ENCODE peak calls at places on chromosomes 2 and 18, in eight cellular contexts. J is dorsolateral prefrontal cortex, H is PC-9, E is body of pancreas, A is K562, G is left lung, W is psoas muscle, K is HCT116. B is an unnamed sample. For H3K27me3, the result is how much of the 10 kb centered on the place peaks cover.

GRCh38 chr2:38528008-38528442 is 74.7 kb downstream of the HNRNPLL start:
- DNase-seq in J (peak), H (peak), E (peak), A (peak), G (peak), W (peak), K (no peak), B (no peak)

GRCh38 chr2:69514406-69514805 is 77.2 kb upstream of the NFU1 start:
- DNase-seq in J (peak), H (no peak), E (peak), A (no peak), G (no peak), W (no peak), K (no peak), B (no peak)

GRCh38 chr2:102187191-102188150 is 648 bp downstream of the IL1RL2 start:
- DNase-seq in J (peak), H (peak), E (peak), A (no peak), G (peak), W (peak), K (no peak), B (peak)

GRCh38 chr2:234951386-234952269 is at the start of gene SH3BP4:
- DNase-seq in J (peak), H (peak), E (peak), A (peak), G (peak), W (peak), K (no peak), B (peak)

GRCh38 chr2:238122287-238123217 is 15.9 kb upstream of the KLHL30 start:
- DNase-seq in J (no peak), H (no peak), E (no peak), A (no peak), G (peak), W (peak), K (no peak), B (no peak)

GRCh38 chr2:46847185-46847710 is 68.4 kb downstream of the MCFD2 start:
- DNase-seq in J (peak), H (peak), E (peak), A (no peak), G (peak), W (peak), K (no peak), B (peak)

GRCh38 chr2:109376115-109376514 is 237.7 kb downstream of the SEPTIN10 start:
- DNase-seq in J (no peak), H (peak), E (no peak), A (no peak), G (no peak), W (no peak), K (no peak), B (peak)

GRCh38 chr2:236972491-236973379 is 113.0 kb upstream of the COPS8 start:
- DNase-seq in J (no peak), H (peak), E (peak), A (no peak), G (no peak), W (peak), K (no peak), B (no peak)

GRCh38 chr18:30903566-30903965 is 139.0 kb downstream of the DSC3 start:
- DNase-seq in J (no peak), H (peak), E (no peak), A (no peak), G (no peak), W (no peak), K (peak), B (no peak)

GRCh38 chr2:190765386-190766173 is 115.0 kb upstream of the GLS start:
- DNase-seq in J (no peak), H (no peak), E (no peak), A (peak), G (no peak), W (no peak), K (peak), B (no peak)

GRCh38 chr2:240499309-240500301 is 58.2 kb downstream of the ANKMY1 start:
- DNase-seq in J (no peak), H (no peak), E (no peak), A (no peak), G (peak), W (no peak), K (no peak), B (peak)

GRCh38 chr2:195538937-195539336 is 118.1 kb upstream of the SLC39A10 start:
- DNase-seq in J (no peak), H (no peak), E (no peak), A (no peak), G (no peak), W (no peak), K (no peak), B (no peak)

GRCh38 chr18:24601624-24602023 is 141.2 kb downstream of the HRH4 start:
- DNase-seq in J (no peak), H (no peak), E (no peak), A (no peak), G (no peak), W (no peak), K (no peak), B (no peak)

GRCh38 chr18:33495278-33495677 is 54.8 kb upstream of the CCDC178 start:
- DNase-seq in J (no peak), H (no peak), E (peak), A (peak), G (no peak), W (no peak), K (no peak), B (no peak)

GRCh38 chr2:22855761-22856184 is 529.2 kb upstream of the KLHL29 start:
- DNase-seq in J (peak), H (no peak), E (no peak), A (no peak), G (peak), W (no peak), K (no peak), B (no peak)

GRCh38 chr2:128682266-128682665 is 363.6 kb upstream of the HS6ST1 start:
- DNase-seq in J (no peak), H (no peak), E (no peak), A (no peak), G (no peak), W (no peak), K (no peak), B (no peak)

GRCh38 chr2:70861774-70862644 is 26.4 kb upstream of the CD207 start:
- DNase-seq in J (peak), H (peak), E (peak), A (peak), G (peak), W (peak), K (peak), B (peak)

GRCh38 chr2:47654790-47655562 is 128.0 kb upstream of the MSH6 start:
- DNase-seq in J (no peak), H (peak), E (no peak), A (no peak), G (no peak), W (no peak), K (no peak), B (no peak)

GRCh38 chr2:119659601-119660342 is 19.2 kb upstream of the TMEM177 start:
- DNase-seq in J (no peak), H (peak), E (peak), A (peak), G (no peak), W (peak), K (peak), B (no peak)

GRCh38 chr18:34222396-34223163 is 2.1 kb downstream of the NOL4 start:
- DNase-seq in J (peak), H (no peak), E (peak), A (no peak), G (peak), W (peak), K (no peak), B (no peak)

GRCh38 chr2:11899264-11899818 is 152.9 kb downstream of the LPIN1 start:
- DNase-seq in J (no peak), H (no peak), E (no peak), A (no peak), G (no peak), W (no peak), K (no peak), B (no peak)

GRCh38 chr18:25935356-25935755 is 155.1 kb downstream of the SS18 start:
- DNase-seq in J (no peak), H (no peak), E (no peak), A (no peak), G (no peak), W (no peak), K (no peak), B (no peak)

GRCh38 chr2:151029406-151030157 is 232.1 kb downstream of the RBM43 start:
- DNase-seq in J (no peak), H (no peak), E (no peak), A (no peak), G (no peak), W (no peak), K (no peak), B (no peak)

GRCh38 chr2:131055169-131056065 is 37.8 kb downstream of the FAM168B start:
- DNase-seq in J (peak), H (no peak), E (no peak), A (no peak), G (peak), W (no peak), K (no peak), B (no peak)
- H3K27ac ChIP-seq in J (peak), H (no peak), E (no peak), A (no peak), G (no peak), W (peak), K (no peak), B (no peak)

GRCh38 chr2:96359310-96359709 is 23.7 kb downstream of the NCAPH start:
- DNase-seq in J (peak), H (peak), E (peak), A (no peak), G (no peak), W (peak), K (no peak), B (no peak)
- TF ChIP-seq CTCF in J (peak), H (peak), E (peak), A (no peak), G (no peak), W (peak), K (peak), B (no peak)

DNA sequence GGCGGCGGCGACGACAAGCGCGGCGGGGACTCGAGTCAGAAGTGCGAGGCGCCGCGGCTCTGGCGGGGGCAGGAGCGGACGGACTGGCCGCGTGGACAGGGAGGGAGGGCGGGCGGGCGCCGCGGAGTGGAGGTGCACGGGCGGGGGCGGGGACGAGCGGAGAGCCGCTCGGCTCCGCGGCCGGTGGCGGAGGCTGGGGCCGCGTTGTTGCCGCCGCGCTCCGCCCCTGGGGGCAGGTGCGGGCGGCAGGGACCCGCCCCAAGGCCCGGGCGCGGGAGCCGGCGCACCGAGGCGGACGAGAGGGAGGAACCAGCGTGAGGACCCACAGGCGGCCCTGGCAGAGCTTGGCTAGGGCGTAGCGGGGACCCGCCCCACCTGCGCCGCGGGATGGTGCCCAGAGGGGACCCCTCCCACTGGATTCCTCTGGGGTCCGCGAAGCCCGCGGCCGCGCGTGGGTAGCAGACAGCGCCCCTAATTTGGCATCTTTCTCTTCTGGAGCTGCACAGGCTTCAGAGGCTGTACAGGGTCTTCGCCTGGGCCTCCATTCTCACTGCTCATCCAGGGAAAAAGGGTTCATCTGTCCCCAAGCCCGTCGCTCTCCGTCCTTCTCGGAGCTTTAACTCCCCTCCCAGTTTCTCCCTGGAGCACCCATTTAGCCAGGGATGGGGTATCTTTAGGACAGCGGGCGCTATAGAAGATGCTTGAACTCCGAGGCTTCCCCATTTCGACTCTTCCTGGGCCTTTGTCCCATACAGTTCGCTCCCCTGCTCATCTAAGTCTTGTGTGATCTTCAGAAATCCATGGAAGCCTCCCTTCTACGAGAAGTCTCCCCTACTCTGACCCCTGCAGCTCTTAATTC is at the start of gene TMEM163:
- DNase-seq in J (no peak), H (peak), E (peak), A (no peak), G (peak), W (peak), K (no peak), B (no peak)
- H3K27me3 ChIP-seq in J (under half), H (under half), E (under half), A (under half), G (under half), W (under half), K (under half), B (under half)

GRCh38 chr2:147989809-147990403 is 30.6 kb downstream of the ORC4 start:
- DNase-seq in J (no peak), H (no peak), E (no peak), A (peak), G (no peak), W (no peak), K (peak), B (no peak)

GRCh38 chr2:147989102-147989501 is 31.4 kb downstream of the ORC4 start:
- DNase-seq in J (no peak), H (no peak), E (no peak), A (no peak), G (no peak), W (no peak), K (no peak), B (no peak)
- H3K27ac ChIP-seq in J (no peak), H (no peak), E (no peak), A (no peak), G (no peak), W (no peak), K (no peak), B (no peak)

GRCh38 chr2:96536445-96537065 is at the start of gene ARID5A:
- DNase-seq in J (peak), H (peak), E (peak), A (peak), G (peak), W (peak), K (peak), B (peak)
- TF ChIP-seq CTCF in J (peak), H (peak), E (peak), A (no peak), G (peak), W (peak), K (no peak), B (peak)

DNA sequence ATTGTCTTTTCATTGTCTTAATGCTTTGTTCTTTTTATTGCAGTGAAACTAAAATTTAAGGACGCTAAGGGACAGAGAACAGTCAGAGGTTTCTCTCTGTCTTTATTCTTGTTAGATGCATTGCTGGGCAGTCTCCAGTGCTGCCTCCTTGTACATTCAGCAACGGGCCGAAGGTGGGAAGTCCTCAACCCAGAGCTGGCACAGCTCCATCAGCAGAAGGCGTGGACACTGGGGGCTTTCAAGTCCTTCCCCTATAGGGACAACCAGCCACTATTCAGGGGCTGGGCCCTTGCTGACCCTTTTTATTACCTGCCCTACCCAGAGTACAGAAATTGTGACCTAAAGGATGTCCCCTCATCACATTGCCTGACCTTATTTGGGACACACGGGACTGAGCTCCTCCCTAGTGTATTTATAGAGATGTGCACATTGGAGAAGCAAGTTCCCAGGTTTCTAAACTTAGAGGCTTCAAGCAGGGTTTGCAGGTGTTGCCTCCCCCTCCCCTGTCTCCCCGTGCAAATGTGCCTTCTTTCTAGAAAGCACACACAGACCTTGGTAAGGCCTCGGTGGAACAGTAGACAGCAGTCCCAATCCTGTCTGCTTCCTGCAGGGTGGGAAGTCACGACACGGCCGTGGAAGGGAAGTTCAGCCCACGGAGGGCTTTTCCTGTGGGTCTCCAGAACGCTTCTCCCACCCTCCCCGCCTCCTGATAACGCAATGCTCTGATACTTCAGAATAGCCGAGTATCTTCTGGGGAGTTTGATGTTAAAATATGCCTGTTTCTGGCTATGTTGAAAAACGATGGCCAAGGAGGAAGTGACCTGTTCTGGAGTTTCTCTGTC is 68.2 kb downstream of the ZCCHC2 start:
- DNase-seq in J (no peak), H (no peak), E (no peak), A (no peak), G (no peak), W (no peak), K (no peak), B (no peak)
- H3K27me3 ChIP-seq in J (under half), H (under half), E (under half), A (under half), G (under half), W (under half), K (under half), B (under half)

GRCh38 chr2:74583504-74583903 is 29.0 kb downstream of the DOK1 start:
- DNase-seq in J (no peak), H (no peak), E (no peak), A (no peak), G (no peak), W (no peak), K (peak), B (no peak)
- H3K27ac ChIP-seq in J (no peak), H (no peak), E (no peak), A (no peak), G (no peak), W (no peak), K (peak), B (no peak)

B was measured in uterus.